ENCODE peak calls at places on chromosomes 1 and 21, in five cellular contexts. P, V, Q, T and S are unnamed samples.

GRCh38 chr1:53317651-53318539 is 10.0 kb downstream of the LRP8 start:
- DNase-seq in P (no peak), V (no peak), Q (peak; percentile 17), T (no peak), S (no peak)

GRCh38 chr1:66564250-66564649 is 30.3 kb downstream of the SGIP1 start:
- DNase-seq in P (no peak), V (no peak), Q (no peak), T (no peak), S (no peak)

GRCh38 chr1:149849246-149849946 is 50.0 kb upstream of the BOLA1 start:
- DNase-seq in P (peak; percentile 5), V (no peak), Q (no peak), T (peak; percentile 12), S (no peak)

GRCh38 chr1:150234647-150235435 is 1.1 kb downstream of the ANP32E start:
- DNase-seq in P (peak; percentile 95), V (peak; percentile 39), Q (peak; percentile 93), T (peak; percentile 92), S (peak; percentile 90)

GRCh38 chr1:183155939-183156338 is 30.1 kb upstream of the LAMC2 start:
- DNase-seq in P (no peak), V (no peak), Q (no peak), T (no peak), S (no peak)

GRCh38 chr1:27360159-27361043 is 6.4 kb downstream of the MAP3K6 start:
- DNase-seq in P (no peak), V (no peak), Q (no peak), T (peak; percentile 32), S (peak; percentile 96)

GRCh38 chr1:160144921-160145320 is 6.5 kb upstream of the ATP1A4 start:
- DNase-seq in P (no peak), V (no peak), Q (no peak), T (peak; percentile 66), S (no peak)

GRCh38 chr1:91732291-91732953 is 153.5 kb downstream of the TGFBR3 start:
- DNase-seq in P (no peak), V (no peak), Q (no peak), T (peak; percentile 65), S (no peak)

GRCh38 chr1:118115567-118116272 is 69.3 kb downstream of the SPAG17 start:
- DNase-seq in P (no peak), V (no peak), Q (no peak), T (no peak), S (no peak)

GRCh38 chr1:153679337-153680119 is 1.0 kb downstream of the NPR1 start:
- DNase-seq in P (no peak), V (no peak), Q (peak; percentile 58), T (no peak), S (peak; percentile 82)

GRCh38 chr1:176692431-176692830 is 229.5 kb downstream of the PAPPA2 start:
- DNase-seq in P (no peak), V (no peak), Q (no peak), T (no peak), S (no peak)

GRCh38 chr21:39185157-39185556 is 1.9 kb upstream of the PSMG1 start:
- DNase-seq in P (no peak), V (no peak), Q (no peak), T (no peak), S (no peak)

GRCh38 chr1:230186874-230187273 is 119.8 kb downstream of the GALNT2 start:
- DNase-seq in P (peak; percentile 19), V (no peak), Q (no peak), T (no peak), S (no peak)

GRCh38 chr1:84621553-84621952 is 47.3 kb upstream of the CTBS start:
- DNase-seq in P (no peak), V (no peak), Q (no peak), T (no peak), S (peak; percentile 13)

GRCh38 chr1:223022641-223023473 is 120.2 kb downstream of the TLR5 start:
- DNase-seq in P (no peak), V (no peak), Q (no peak), T (peak; percentile 99), S (peak; percentile 75)

GRCh38 chr1:36638268-36638667 is 155.6 kb upstream of the CSF3R start:
- DNase-seq in P (no peak), V (no peak), Q (no peak), T (no peak), S (no peak)

GRCh38 chr1:229980009-229980408 is 87.0 kb upstream of the GALNT2 start:
- DNase-seq in P (no peak), V (no peak), Q (no peak), T (no peak), S (no peak)

GRCh38 chr1:241857131-241857530 is 9.1 kb downstream of the EXO1 start:
- DNase-seq in P (no peak), V (no peak), Q (no peak), T (no peak), S (no peak)

GRCh38 chr1:201649776-201650607 is 111.1 kb downstream of the NAV1 start:
- DNase-seq in P (no peak), V (no peak), Q (peak; percentile 87), T (peak; percentile 81), S (peak; percentile 94)
- H3K4me3 ChIP-seq in P (peak overlapping the region; percentile 40), V (peak overlapping the region; percentile 61), Q (peak overlapping the region; percentile 40), T (peak overlapping the region; percentile 13), S (peak overlapping the region; percentile 72)

GRCh38 chr1:110085666-110086065 is 15.2 kb upstream of the ALX3 start:
- DNase-seq in P (no peak), V (no peak), Q (no peak), T (no peak), S (peak; percentile 70)

GRCh38 chr1:110086959-110087358 is 16.5 kb upstream of the ALX3 start:
- DNase-seq in P (no peak), V (no peak), Q (no peak), T (no peak), S (no peak)

GRCh38 chr1:110084226-110085078 is 14.0 kb upstream of the ALX3 start:
- DNase-seq in P (peak; percentile 28), V (no peak), Q (peak; percentile 72), T (no peak), S (peak; percentile 86)

GRCh38 chr1:110082477-110082876 is 12.0 kb upstream of the ALX3 start:
- DNase-seq in P (no peak), V (no peak), Q (no peak), T (no peak), S (no peak)

DNA sequence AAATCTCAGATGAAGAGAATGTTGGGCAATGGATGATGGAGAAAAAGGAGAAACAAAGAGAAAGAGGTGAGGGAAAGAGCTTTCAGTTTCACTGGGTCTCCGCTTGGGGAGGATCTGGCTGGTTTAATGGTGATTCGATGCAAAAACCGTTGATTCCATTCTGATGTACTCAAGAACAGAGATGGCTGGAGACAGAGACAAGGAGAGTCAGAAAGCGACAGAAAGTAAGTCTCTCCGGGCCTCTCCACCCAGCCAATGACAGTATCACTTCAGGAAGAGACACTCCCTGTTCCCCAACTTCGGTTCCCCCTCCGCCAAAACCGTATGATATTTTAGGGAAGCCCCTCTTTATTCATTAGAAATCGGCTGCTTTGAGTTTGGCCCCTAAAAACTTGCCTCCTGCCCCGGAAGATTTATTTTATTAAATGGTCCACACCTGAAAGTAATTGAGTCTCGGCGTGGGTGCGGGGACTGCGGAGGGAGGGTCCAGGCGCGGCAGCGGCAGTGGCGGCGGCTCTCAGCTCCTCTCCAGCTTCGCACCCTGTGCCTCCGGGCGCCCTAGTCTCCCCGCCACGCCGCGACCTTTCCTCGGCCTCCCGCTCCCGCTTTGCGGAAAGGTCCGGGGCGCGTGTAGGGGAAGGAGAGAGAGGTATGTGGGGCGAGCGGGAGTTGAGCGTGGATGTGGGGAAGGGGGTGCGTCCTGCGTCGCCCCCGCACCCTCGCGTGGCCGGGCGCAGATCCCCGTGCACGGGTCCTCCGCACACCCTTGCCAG is 13.2 kb upstream of the ALX3 start:
- DNase-seq in P (no peak), V (no peak), Q (no peak), T (no peak), S (peak; percentile 78)
- H3K4me3 ChIP-seq in P (peak overlapping the region; percentile 56), V (peak overlapping the region; percentile 62), Q (peak overlapping the region; percentile 32), T (no peak overlapping the region), S (peak overlapping the region; percentile 28)

GRCh38 chr1:233334092-233334491 is 6.6 kb downstream of the MAP3K21 start:
- DNase-seq in P (no peak), V (no peak), Q (no peak), T (no peak), S (no peak)
- H3K4me3 ChIP-seq in P (no peak overlapping the region), V (no peak overlapping the region), Q (no peak overlapping the region), T (no peak overlapping the region), S (no peak overlapping the region)

GRCh38 chr1:239387304-239388231 is 1.2 kb downstream of the CHRM3 start:
- DNase-seq in P (peak; percentile 14), V (no peak), Q (no peak), T (peak; percentile 61), S (peak; percentile 61)

GRCh38 chr1:239383714-239384113 is 2.7 kb upstream of the CHRM3 start:
- DNase-seq in P (peak; percentile 82), V (no peak), Q (no peak), T (no peak), S (no peak)

GRCh38 chr1:239389703-239390102 is 3.3 kb downstream of the CHRM3 start:
- DNase-seq in P (no peak), V (no peak), Q (no peak), T (no peak), S (no peak)

GRCh38 chr1:239386453-239387303 is at the start of gene CHRM3:
- DNase-seq in P (peak; percentile 82), V (no peak), Q (peak; percentile 57), T (peak; percentile 85), S (peak; percentile 82)

DNA sequence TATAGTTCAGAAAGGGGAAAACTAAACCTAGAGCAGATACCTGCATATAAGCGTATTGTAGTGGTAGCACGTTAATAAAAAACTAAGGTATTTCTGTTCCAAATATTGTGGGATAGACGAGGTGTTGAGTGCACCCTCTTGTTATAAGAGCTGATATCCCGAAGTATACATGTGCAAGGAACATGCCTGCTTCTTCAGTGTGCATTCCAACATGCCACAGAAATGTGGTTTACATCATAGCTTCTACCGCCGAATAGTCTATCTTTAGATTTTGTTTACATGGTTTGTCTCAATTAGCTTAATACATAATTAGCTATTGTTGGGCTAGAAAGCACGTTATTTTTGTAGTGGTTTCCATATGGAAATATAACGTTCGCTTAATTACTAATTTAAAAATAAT is 2.2 kb downstream of the CHRM3 start:
- DNase-seq in P (no peak), V (no peak), Q (no peak), T (no peak), S (no peak)
- H3K4me3 ChIP-seq in P (no peak overlapping the region), V (no peak overlapping the region), Q (no peak overlapping the region), T (no peak overlapping the region), S (no peak overlapping the region)

DNA sequence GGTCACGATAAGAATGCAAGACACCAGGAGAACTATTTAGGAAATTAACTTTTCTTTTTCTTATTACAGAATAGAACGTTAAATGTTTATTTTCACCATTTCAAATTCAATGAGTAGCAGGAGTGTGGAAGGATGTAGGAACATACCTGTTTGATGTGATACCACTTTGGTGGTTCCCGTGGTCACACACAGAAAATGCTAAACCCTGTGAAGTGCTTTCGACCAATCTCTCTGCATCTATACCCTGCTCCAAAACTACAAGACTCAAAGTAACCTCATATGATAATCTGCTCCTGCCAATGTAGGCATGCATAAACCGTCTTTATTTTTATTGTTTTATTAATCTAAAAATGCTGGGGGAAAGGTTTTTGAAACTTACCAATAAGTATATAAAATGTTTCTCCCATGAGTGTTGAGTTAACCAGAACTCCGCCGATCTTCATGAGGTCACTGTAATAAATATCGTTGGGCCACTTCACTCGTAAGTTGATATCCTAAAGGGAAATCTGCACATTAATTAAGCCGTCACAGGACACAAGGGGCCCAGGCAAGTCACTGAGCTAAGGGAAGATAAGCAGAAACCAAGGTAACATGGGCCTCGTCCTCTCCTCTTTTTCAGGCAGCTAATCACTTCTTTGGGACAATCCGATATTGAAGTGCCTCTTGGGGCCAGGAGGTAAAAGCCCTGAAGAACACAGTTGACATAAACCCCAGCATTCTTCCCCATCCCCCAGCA is 60.6 kb downstream of the SIM2 start:
- DNase-seq in P (no peak), V (no peak), Q (no peak), T (no peak), S (no peak)
- H3K4me3 ChIP-seq in P (no peak overlapping the region), V (no peak overlapping the region), Q (no peak overlapping the region), T (no peak overlapping the region), S (no peak overlapping the region)